ENCODE peak calls at places on chromosomes 16 and 17, in eight cellular contexts. M is COR-L47, T is lower leg skin, F is ELR, Y is kidney glomerular epithelial cell, O is C1 segment of cervical spinal cord, U is A549, L is upper lobe of right lung. X is an unnamed sample.

GRCh38 chr17:18038149-18038850 is 668 bp downstream of the ATPAF2 start:
- DNase-seq in U (no peak), L (no peak), F (peak), M (no peak), T (no peak), Y (peak), O (no peak), X (no peak)

GRCh38 chr16:89651584-89651983 is 5.9 kb downstream of the CHMP1A start:
- DNase-seq in M (no peak), L (no peak), Y (no peak), T (no peak), F (no peak), U (no peak), O (no peak), X (no peak)

GRCh38 chr16:50102046-50102756 is 36.4 kb downstream of the HEATR3 start:
- DNase-seq in Y (no peak), L (no peak), T (no peak), U (no peak), O (no peak), M (no peak), F (peak), X (no peak)

GRCh38 chr16:16137110-16137509 is 86.2 kb downstream of the ABCC6 start:
- DNase-seq in M (no peak), F (no peak), T (no peak), L (no peak), Y (no peak), U (no peak), O (no peak), X (no peak)

GRCh38 chr16:60027351-60027750 is 1293.2 kb upstream of the GOT2 start:
- DNase-seq in L (no peak), U (no peak), M (no peak), O (no peak), F (no peak), T (no peak), Y (no peak), X (no peak)

GRCh38 chr16:48492131-48492530 is 106.9 kb upstream of the SIAH1 start:
- DNase-seq in T (no peak), M (no peak), O (no peak), Y (no peak), L (no peak), F (no peak), U (no peak), X (no peak)

GRCh38 chr17:37301288-37301687 is 74.5 kb upstream of the C17orf78 start:
- DNase-seq in M (no peak), O (peak), L (no peak), Y (no peak), T (no peak), U (peak), F (no peak), X (no peak)

GRCh38 chr16:14186007-14186953 is 115.2 kb downstream of the MRTFB start:
- DNase-seq in Y (peak), U (peak), T (no peak), O (peak), L (no peak), M (peak), F (peak), X (peak)

GRCh38 chr17:2057714-2058520 is 3.0 kb downstream of the HIC1 start:
- DNase-seq in O (no peak), U (no peak), F (no peak), Y (no peak), T (no peak), M (no peak), L (no peak), X (no peak)

GRCh38 chr17:49634487-49634865 is 43.4 kb downstream of the SPOP start:
- DNase-seq in L (no peak), M (no peak), U (no peak), O (no peak), Y (no peak), T (no peak), F (no peak), X (no peak)

GRCh38 chr16:23952128-23953041 is 116.6 kb downstream of the PRKCB start:
- DNase-seq in U (no peak), Y (no peak), F (peak), T (peak), M (no peak), L (no peak), O (peak), X (no peak)

GRCh38 chr17:48442819-48443218 is 12.8 kb upstream of the SKAP1 start:
- DNase-seq in M (no peak), O (no peak), Y (no peak), F (peak), L (no peak), T (no peak), U (no peak), X (no peak)

GRCh38 chr16:30474062-30474452 is 1.5 kb downstream of the ITGAL start:
- DNase-seq in Y (no peak), F (no peak), O (no peak), M (no peak), L (no peak), T (no peak), U (no peak), X (no peak)

GRCh38 chr17:77177002-77177401 is 36.2 kb downstream of the SEC14L1 start:
- DNase-seq in O (no peak), M (no peak), U (no peak), L (no peak), F (no peak), Y (no peak), T (no peak), X (no peak)

GRCh38 chr16:12016166-12016947 is 39.8 kb downstream of the SNX29 start:
- DNase-seq in O (no peak), U (no peak), T (no peak), M (no peak), Y (no peak), F (peak), L (no peak), X (no peak)

GRCh38 chr16:51952500-51952899 is 594.4 kb downstream of the TOX3 start:
- DNase-seq in M (no peak), T (no peak), O (no peak), F (no peak), Y (no peak), L (no peak), U (no peak), X (no peak)

GRCh38 chr16:12111819-12112218 is 135.3 kb downstream of the SNX29 start:
- DNase-seq in U (no peak), O (no peak), M (no peak), Y (no peak), T (no peak), L (peak), F (no peak), X (no peak)

GRCh38 chr16:89410794-89411309 is 79.5 kb downstream of the ANKRD11 start:
- DNase-seq in M (peak), U (no peak), Y (peak), L (peak), T (no peak), O (no peak), F (no peak), X (peak)

GRCh38 chr16:85612191-85612800 is 826 bp upstream of the GSE1 start:
- DNase-seq in M (peak), U (peak), F (peak), Y (peak), L (peak), O (no peak), T (peak), X (peak)

GRCh38 chr17:54172654-54173316 is 350.1 kb downstream of the KIF2B start:
- DNase-seq in L (no peak), M (no peak), T (no peak), F (peak), U (peak), Y (peak), O (no peak), X (no peak)

X was measured in tibial artery.